ENCODE peak calls at places on chromosomes 3 and 15, in five cellular contexts. V is PC-3, B is fibroblast of lung, H is HepG2, A is keratinocyte. Y is an unnamed sample.

GRCh38 chr3:66260431-66260830 is 39.6 kb downstream of the SLC25A26 start:
- DNase-seq in A (no peak), B (no peak), V (no peak), H (no peak), Y (no peak)

GRCh38 chr15:70172561-70172960 is 74.8 kb upstream of the TLE3 start:
- DNase-seq in A (no peak), V (no peak), H (no peak), B (no peak), Y (no peak)

GRCh38 chr3:69671082-69671952 is 67.9 kb upstream of the MITF start:
- DNase-seq in V (peak; percentile 64), A (no peak), H (peak; percentile 8), B (peak; percentile 16), Y (peak; percentile 39)

GRCh38 chr3:9809239-9809614 is 835 bp upstream of the TTLL3 start:
- DNase-seq in H (no peak), A (no peak), V (no peak), B (no peak), Y (no peak)

GRCh38 chr15:99753066-99753465 is 19.8 kb upstream of the LYSMD4 start:
- DNase-seq in B (no peak), V (no peak), A (no peak), H (no peak), Y (no peak)

GRCh38 chr3:99865321-99865720 is 47.7 kb downstream of the CMSS1 start:
- DNase-seq in B (peak; percentile 64), H (no peak), V (peak; percentile 57), A (no peak), Y (no peak)

GRCh38 chr3:14772533-14773138 is 46.1 kb upstream of the FGD5 start:
- DNase-seq in A (no peak), V (no peak), H (no peak), B (no peak), Y (no peak)

GRCh38 chr15:58081446-58081845 is 15.9 kb upstream of the ALDH1A2 start:
- DNase-seq in B (no peak), A (no peak), V (no peak), H (no peak), Y (no peak)

GRCh38 chr15:100663066-100663465 is 60.7 kb downstream of the ASB7 start:
- DNase-seq in A (no peak), B (peak; percentile 19), H (no peak), V (peak; percentile 25), Y (no peak)

GRCh38 chr3:154780263-154780662 is 299.9 kb upstream of the MME start:
- DNase-seq in B (no peak), A (no peak), H (no peak), V (no peak), Y (no peak)

GRCh38 chr3:184239710-184240109 is 9.1 kb downstream of the ALG3 start:
- DNase-seq in H (no peak), A (no peak), V (no peak), B (no peak), Y (no peak)

GRCh38 chr3:10247679-10248183 is 528 bp upstream of the TATDN2 start:
- DNase-seq in B (no peak), A (no peak), V (no peak), H (no peak), Y (no peak)

GRCh38 chr15:35522061-35522460 is 23.9 kb downstream of the DPH6 start:
- DNase-seq in H (no peak), B (no peak), A (no peak), V (peak; percentile 4), Y (no peak)

GRCh38 chr15:66698318-66698961 is 3.6 kb upstream of the SMAD6 start:
- DNase-seq in V (peak; percentile 75), B (peak; percentile 53), H (peak; percentile 67), A (no peak), Y (peak; percentile 38)

GRCh38 chr15:48781481-48782081 is 29.3 kb downstream of the CEP152 start:
- DNase-seq in B (no peak), H (no peak), A (no peak), V (peak; percentile 66), Y (no peak)

GRCh38 chr15:52282418-52282817 is 13.2 kb downstream of the MYO5C start:
- DNase-seq in H (no peak), B (no peak), V (no peak), A (no peak), Y (no peak)

GRCh38 chr3:142705256-142705655 is 18.6 kb upstream of the TRPC1 start:
- DNase-seq in A (no peak), H (no peak), B (peak; percentile 2), V (no peak), Y (no peak)

GRCh38 chr3:139317660-139318430 is 26.0 kb upstream of the MRPS22 start:
- DNase-seq in H (no peak), A (no peak), V (peak; percentile 74), B (no peak), Y (no peak)

DNA sequence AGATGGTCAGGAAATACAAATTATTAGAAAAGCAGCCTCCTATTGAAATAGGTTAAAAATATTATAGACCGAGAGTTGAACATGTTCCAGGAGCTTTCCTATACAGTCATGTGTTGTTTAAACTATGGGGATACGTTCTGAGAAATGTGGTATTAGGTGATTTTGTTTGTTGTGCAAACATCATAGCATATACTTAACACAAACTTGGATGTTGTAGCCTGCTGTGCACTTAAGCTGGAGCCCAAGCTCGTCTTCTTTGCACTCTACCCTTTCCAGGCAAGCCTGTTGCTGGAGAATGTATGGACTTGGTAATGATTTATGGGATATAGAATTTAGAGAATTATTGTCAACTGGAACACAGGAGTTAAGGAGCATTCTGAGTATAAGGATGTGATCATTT is 140.2 kb downstream of the AKAP13 start:
- DNase-seq in A (no peak), V (no peak), B (no peak), H (no peak), Y (no peak)
- H3K79me2 ChIP-seq in A (peaks cover 22% of the 10 kb centered on the region), V (peaks cover 12% of the 10 kb centered on the region), B (no peaks in the 10 kb centered on the region), H (no peaks in the 10 kb centered on the region), Y (no peaks in the 10 kb centered on the region)

GRCh38 chr3:64176461-64176996 is 48.7 kb downstream of the PRICKLE2 start:
- DNase-seq in B (peak; percentile 65), V (peak; percentile 68), A (no peak), H (no peak), Y (no peak)
- H3K9ac ChIP-seq in B (no peak overlapping the region), V (peak overlapping the region; percentile 52), A (peak overlapping the region; percentile 36), H (no peak overlapping the region), Y (no peak overlapping the region)

DNA sequence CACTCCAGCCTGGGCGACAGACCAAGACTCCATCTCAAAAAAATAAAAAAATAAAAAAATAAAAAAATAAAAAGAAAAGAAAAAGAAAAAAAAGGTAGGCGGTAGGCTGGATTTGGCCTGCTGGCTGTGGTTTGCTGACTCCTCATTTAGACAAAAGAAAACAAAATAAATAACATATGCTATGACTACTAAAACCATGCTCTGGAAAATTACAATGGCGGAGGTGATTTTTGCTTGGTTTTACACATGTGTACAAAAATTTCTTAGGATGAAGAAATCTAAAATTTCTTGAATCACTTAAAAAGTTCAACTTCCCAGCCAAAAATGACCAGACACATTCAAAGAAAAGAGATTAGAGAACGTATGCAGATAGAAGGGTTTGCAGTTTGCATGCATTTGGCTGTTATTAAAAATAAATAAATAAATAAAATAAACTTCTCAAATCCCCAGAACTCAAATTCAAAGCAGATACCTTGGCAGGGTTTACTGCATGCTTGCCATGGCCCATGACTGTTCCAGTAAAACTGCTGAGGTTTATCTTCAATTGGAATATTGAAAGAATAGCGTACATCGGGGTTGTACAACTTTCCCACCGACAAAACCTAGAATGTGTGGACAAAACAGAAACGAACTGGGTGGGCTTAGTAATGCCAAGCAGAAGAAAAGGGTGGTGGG is 65.9 kb downstream of the ADAMTS9 start:
- DNase-seq in B (peak; percentile 17), H (no peak), A (no peak), V (no peak), Y (no peak)
- H3K36me3 ChIP-seq in B (no peaks in the 10 kb centered on the region), H (no peaks in the 10 kb centered on the region), A (no peaks in the 10 kb centered on the region), V (no peaks in the 10 kb centered on the region), Y (no peaks in the 10 kb centered on the region)

DNA sequence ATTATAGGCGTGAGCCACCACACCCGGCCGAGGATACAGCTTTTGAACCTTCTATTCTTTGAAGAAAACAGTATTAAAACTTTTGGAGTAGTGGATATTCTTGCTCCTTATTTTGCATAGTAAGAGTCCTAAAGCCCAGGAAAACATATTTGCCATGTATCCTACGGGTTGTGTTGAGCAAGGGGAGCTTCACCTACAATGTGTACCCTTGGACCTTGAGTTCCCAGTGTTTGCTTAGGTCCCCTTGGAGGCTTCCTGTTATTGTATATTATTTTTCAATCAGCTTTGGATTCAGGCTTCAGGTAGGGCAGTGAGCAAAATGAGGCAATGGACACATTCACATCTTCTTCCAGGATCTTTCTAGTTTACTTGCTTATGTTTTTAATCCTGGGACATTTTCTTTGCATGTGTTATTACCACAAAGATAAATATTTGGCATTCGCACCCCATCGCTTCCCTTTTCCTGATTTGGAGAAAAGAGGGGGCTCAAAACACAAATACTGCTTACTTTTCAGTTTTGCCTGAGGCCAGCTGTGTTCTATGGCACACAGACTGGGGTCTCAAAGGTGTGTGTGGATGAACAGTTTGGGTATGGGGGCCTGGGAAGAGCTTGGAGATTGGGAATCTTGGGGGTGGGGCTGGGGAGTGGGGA is 88.7 kb downstream of the FNDC3B start:
- DNase-seq in H (peak; percentile 85), B (no peak), A (no peak), V (no peak), Y (no peak)
- H3K79me2 ChIP-seq in H (peaks cover 97% of the 10 kb centered on the region), B (peaks cover 52% of the 10 kb centered on the region), A (peaks cover 65% of the 10 kb centered on the region), V (peaks cover 88% of the 10 kb centered on the region), Y (peaks cover 98% of the 10 kb centered on the region)

GRCh38 chr3:152197937-152198336 is 70.8 kb upstream of the MBNL1 start:
- DNase-seq in H (no peak), V (no peak), B (no peak), A (no peak), Y (peak; percentile 61)
- H3K9ac ChIP-seq in H (no peak overlapping the region), V (no peak overlapping the region), B (no peak overlapping the region), A (no peak overlapping the region), Y (peak overlapping the region; percentile 60)

Y was measured in MM.1S.